ENCODE peak calls at places on chromosomes 2 and 18, in seven cellular contexts. M is sciatic nerve; P is left cardiac atrium; D is stimulated activated CD4-positive, alpha-beta T cell treated with anti-CD3 and anti-CD28 coated beads, Interleukin-2, amount 100 ng/mL, for 48 hours; L is activated CD8-positive, alpha-beta memory T cell treated with anti-CD3 and anti-CD28 coated beads for 24 hours; A is cardiac muscle cell; X is H1. B is an unnamed sample.

GRCh38 chr2:47644351-47644750 is 138.6 kb upstream of the MSH6 start:
- DNase-seq in P (no peak), M (peak; percentile 19), D (no peak), X (no peak), A (no peak), L (no peak), B (no peak)

GRCh38 chr2:158994920-158995676 is 26.7 kb downstream of the TANC1 start:
- DNase-seq in L (no peak), D (no peak), M (no peak), P (peak; percentile 44), A (peak; percentile 73), X (no peak), B (no peak)

GRCh38 chr18:12388440-12388839 is 11.4 kb upstream of the AFG3L2 start:
- DNase-seq in M (no peak), D (no peak), L (no peak), X (no peak), A (no peak), P (no peak), B (no peak)

GRCh38 chr2:64696631-64697030 is 42.9 kb upstream of the SERTAD2 start:
- DNase-seq in P (no peak), M (no peak), A (no peak), L (no peak), D (no peak), X (no peak), B (no peak)

GRCh38 chr2:64250751-64251405 is 106.7 kb upstream of the PELI1 start:
- DNase-seq in D (no peak), X (no peak), L (no peak), P (no peak), M (no peak), A (no peak), B (no peak)

GRCh38 chr18:78623142-78623541 is 356.5 kb upstream of the SALL3 start:
- DNase-seq in A (no peak), X (no peak), P (no peak), M (no peak), D (no peak), L (no peak), B (no peak)

GRCh38 chr2:113081458-113082210 is 13.9 kb downstream of the IL1F10 start:
- DNase-seq in L (no peak), D (no peak), M (no peak), X (no peak), P (no peak), A (no peak), B (no peak)

GRCh38 chr18:44341759-44342158 is 338.9 kb upstream of the SETBP1 start:
- DNase-seq in M (no peak), D (no peak), L (no peak), X (no peak), P (no peak), A (no peak), B (no peak)

GRCh38 chr2:7601990-7602389 is 684.8 kb downstream of the RNF144A start:
- DNase-seq in P (no peak), L (no peak), M (no peak), D (no peak), X (no peak), A (no peak), B (no peak)

GRCh38 chr2:197147942-197148341 is 162.6 kb downstream of the ANKRD44 start:
- DNase-seq in D (no peak), L (no peak), A (no peak), X (no peak), M (no peak), P (no peak), B (no peak)

GRCh38 chr2:156005999-156006712 is 326.4 kb downstream of the NR4A2 start:
- DNase-seq in A (no peak), D (no peak), M (no peak), P (no peak), X (no peak), L (no peak), B (no peak)

GRCh38 chr18:36419913-36420531 is 122.5 kb downstream of the FHOD3 start:
- DNase-seq in X (no peak), A (no peak), P (no peak), L (no peak), D (no peak), M (no peak), B (no peak)

GRCh38 chr2:273338-273737 is 8.6 kb downstream of the ACP1 start:
- DNase-seq in P (no peak), L (no peak), A (no peak), M (no peak), X (no peak), D (no peak), B (no peak)

GRCh38 chr2:184680825-184681224 is 82.5 kb downstream of the ZNF804A start:
- DNase-seq in P (no peak), L (no peak), X (no peak), A (no peak), M (no peak), D (no peak), B (no peak)

GRCh38 chr2:44291281-44292248 is 16.3 kb downstream of the SLC3A1 start:
- DNase-seq in X (no peak), A (peak; percentile 73), P (no peak), M (no peak), D (no peak), L (no peak), B (no peak)

GRCh38 chr18:62634991-62635630 is 80.2 kb upstream of the PHLPP1 start:
- DNase-seq in M (no peak), D (no peak), L (no peak), X (no peak), P (no peak), A (no peak), B (no peak)

GRCh38 chr18:21054252-21054821 is 57.3 kb downstream of the ROCK1 start:
- DNase-seq in D (no peak), P (no peak), L (no peak), M (no peak), A (no peak), X (no peak), B (no peak)

GRCh38 chr18:9466911-9467310 is 8.4 kb upstream of the RALBP1 start:
- DNase-seq in A (peak; percentile 22), P (no peak), X (no peak), L (no peak), D (no peak), M (no peak), B (no peak)

GRCh38 chr2:27316655-27317412 is 6.1 kb downstream of the MPV17 start:
- DNase-seq in D (no peak), M (no peak), X (no peak), A (no peak), L (no peak), P (peak; percentile 26), B (peak; percentile 20)

GRCh38 chr2:234694244-234695013 is 197.5 kb upstream of the ARL4C start:
- DNase-seq in X (peak; percentile 13), P (no peak), D (no peak), L (no peak), M (no peak), A (peak; percentile 40), B (no peak)

GRCh38 chr2:36368438-36368837 is 12.9 kb downstream of the CRIM1 start:
- DNase-seq in L (no peak), A (no peak), D (no peak), X (no peak), M (no peak), P (no peak), B (no peak)

GRCh38 chr2:238700506-238701050 is 147.3 kb upstream of the TWIST2 start:
- DNase-seq in X (no peak), A (no peak), L (peak; percentile 43), P (no peak), M (no peak), D (no peak), B (no peak)

GRCh38 chr2:160913323-160913722 is 246.9 kb upstream of the TANK start:
- DNase-seq in A (no peak), P (no peak), M (no peak), X (no peak), D (no peak), L (no peak), B (no peak)

GRCh38 chr2:171009386-171009785 is 80.3 kb downstream of the GORASP2 start:
- DNase-seq in D (no peak), X (no peak), A (no peak), P (no peak), M (no peak), L (no peak), B (no peak)

GRCh38 chr2:28755411-28755810 is 3.8 kb downstream of the PPP1CB start:
- DNase-seq in X (no peak), L (no peak), D (no peak), P (no peak), A (peak; percentile 16), M (no peak), B (no peak)

GRCh38 chr2:72172478-72172877 is 24.8 kb upstream of the CYP26B1 start:
- DNase-seq in M (no peak), A (no peak), X (no peak), P (no peak), D (no peak), L (no peak), B (no peak)

GRCh38 chr2:75025633-75026380 is 67.4 kb downstream of the POLE4 start:
- DNase-seq in M (no peak), X (no peak), P (no peak), L (no peak), A (no peak), D (no peak), B (no peak)

GRCh38 chr18:48098538-48098937 is 168.1 kb upstream of the SMAD2 start:
- DNase-seq in M (no peak), A (no peak), P (no peak), X (no peak), D (no peak), L (no peak), B (no peak)

GRCh38 chr2:236498369-236498768 is 71.3 kb upstream of the ACKR3 start:
- DNase-seq in X (no peak), P (no peak), D (no peak), A (peak; percentile 71), M (no peak), L (no peak), B (no peak)

GRCh38 chr2:121043061-121043826 is 241.8 kb downstream of the TFCP2L1 start:
- DNase-seq in P (no peak), A (no peak), M (peak; percentile 19), X (no peak), D (no peak), L (no peak), B (no peak)

GRCh38 chr2:189337648-189338047 is 103.6 kb upstream of the WDR75 start:
- DNase-seq in A (peak; percentile 87), D (no peak), P (no peak), L (no peak), X (no peak), M (no peak), B (no peak)

GRCh38 chr2:117470311-117471095 is 344.0 kb upstream of the DDX18 start:
- DNase-seq in P (no peak), M (no peak), A (no peak), X (peak; percentile 76), D (peak; percentile 10), L (no peak), B (no peak)

GRCh38 chr2:46187112-46187618 is 110.0 kb upstream of the EPAS1 start:
- DNase-seq in M (no peak), L (peak; percentile 72), A (peak; percentile 78), X (no peak), P (no peak), D (peak; percentile 32), B (peak; percentile 16)

GRCh38 chr18:36899289-36899688 is 70.4 kb downstream of the KIAA1328 start:
- DNase-seq in A (peak; percentile 9), M (no peak), X (no peak), D (no peak), L (no peak), P (no peak), B (no peak)

B was measured in C1 segment of cervical spinal cord.